ENCODE peak calls at places on chromosomes 1 and 21, in six cellular contexts. U is tibial nerve, L is upper lobe of left lung, P is ovary, F is transverse colon, A is SK-N-SH. X is an unnamed sample. For H3K27me3, the result is how much of the 10 kb centered on the place peaks cover.

GRCh38 chr1:54572236-54572850 is 24.3 kb downstream of the ACOT11 start:
- DNase-seq in U (no peak), L (no peak), P (peak), F (no peak), A (peak), X (no peak)

GRCh38 chr1:109438798-109439297 is 12.6 kb upstream of the PSMA5 start:
- DNase-seq in U (no peak), L (no peak), P (no peak), F (no peak), A (no peak), X (no peak)

GRCh38 chr1:6329392-6329791 is 64.2 kb downstream of the ACOT7 start:
- DNase-seq in U (no peak), L (no peak), P (peak), F (peak), A (no peak), X (no peak)

GRCh38 chr1:158754420-158754819 is at the start of gene OR6K6:
- DNase-seq in U (no peak), L (no peak), P (no peak), F (no peak), A (no peak), X (no peak)

GRCh38 chr1:235649722-235650163 is at the start of gene GNG4:
- DNase-seq in U (no peak), L (peak), P (peak), F (no peak), A (peak), X (peak)

GRCh38 chr1:31792541-31792940 is 23.3 kb downstream of the SPOCD1 start:
- DNase-seq in U (no peak), L (peak), P (peak), F (no peak), A (no peak), X (no peak)

GRCh38 chr1:159996653-159997052 is 35.1 kb downstream of the PIGM start:
- DNase-seq in U (no peak), L (no peak), P (no peak), F (no peak), A (no peak), X (peak)

GRCh38 chr1:195466639-195467038 is 1141.6 kb downstream of the KCNT2 start:
- DNase-seq in U (no peak), L (no peak), P (no peak), F (no peak), A (no peak), X (no peak)

GRCh38 chr1:235671992-235672391 is 22.4 kb upstream of the GNG4 start:
- DNase-seq in U (no peak), L (no peak), P (no peak), F (no peak), A (no peak), X (no peak)

GRCh38 chr21:43818685-43819084 is 29.3 kb downstream of the RRP1 start:
- DNase-seq in U (no peak), L (no peak), P (no peak), F (no peak), A (no peak), X (no peak)

GRCh38 chr21:43816611-43817071 is 27.3 kb downstream of the RRP1 start:
- DNase-seq in U (no peak), L (peak), P (peak), F (no peak), A (no peak), X (no peak)

GRCh38 chr21:43817157-43818086 is 28.0 kb downstream of the RRP1 start:
- DNase-seq in U (no peak), L (peak), P (peak), F (no peak), A (no peak), X (no peak)

GRCh38 chr21:43820466-43820865 is 31.1 kb downstream of the RRP1 start:
- DNase-seq in U (no peak), L (no peak), P (no peak), F (no peak), A (no peak), X (no peak)

DNA sequence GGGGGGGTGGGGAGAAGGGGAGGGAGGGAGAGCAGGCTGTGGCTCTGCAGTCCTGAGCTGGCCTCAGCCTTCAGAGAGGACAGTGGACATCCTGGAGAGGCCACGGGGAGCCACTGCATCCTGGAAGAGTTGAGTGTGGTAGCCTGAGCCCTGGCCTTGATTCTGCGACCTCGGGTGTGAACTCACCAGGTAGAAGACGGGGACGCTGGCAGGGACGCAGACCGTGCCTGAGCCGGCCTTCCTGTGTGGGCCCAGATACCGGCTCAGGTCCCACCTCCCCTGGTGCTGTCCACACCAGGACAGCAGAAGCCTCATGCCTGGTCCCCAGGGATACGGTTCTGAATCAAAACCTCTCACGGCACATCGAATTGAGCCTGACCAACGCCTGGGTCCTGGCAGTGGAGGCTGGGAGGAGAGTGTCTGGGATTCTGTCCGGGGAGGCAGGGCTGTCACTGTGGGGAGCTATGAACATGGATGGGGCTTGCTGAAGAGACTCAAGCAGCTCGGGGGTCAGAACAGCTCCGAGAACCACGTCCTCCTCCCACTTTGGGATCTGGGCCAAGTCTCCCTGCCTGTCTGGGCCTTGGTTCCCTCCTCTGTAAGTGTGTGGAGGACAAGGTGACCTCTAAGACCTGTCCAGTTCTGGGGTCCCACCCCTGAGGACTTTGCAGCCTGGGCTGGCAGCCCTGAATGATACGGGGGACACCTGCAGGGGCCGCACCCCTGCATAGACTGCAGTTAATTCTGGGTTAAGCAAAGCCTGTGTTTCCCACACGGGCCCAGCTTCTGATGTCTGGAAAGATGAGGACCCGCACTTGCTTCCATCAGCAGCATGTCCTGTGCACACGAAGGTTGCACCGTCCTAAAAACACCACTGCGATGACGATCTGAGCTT is 30.4 kb downstream of the RRP1 start:
- DNase-seq in U (no peak), L (peak), P (no peak), F (no peak), A (no peak), X (no peak)
- H3K27me3 ChIP-seq in U (under half), L (under half), P (under half), F (under half), A (under half), X (under half)

DNA sequence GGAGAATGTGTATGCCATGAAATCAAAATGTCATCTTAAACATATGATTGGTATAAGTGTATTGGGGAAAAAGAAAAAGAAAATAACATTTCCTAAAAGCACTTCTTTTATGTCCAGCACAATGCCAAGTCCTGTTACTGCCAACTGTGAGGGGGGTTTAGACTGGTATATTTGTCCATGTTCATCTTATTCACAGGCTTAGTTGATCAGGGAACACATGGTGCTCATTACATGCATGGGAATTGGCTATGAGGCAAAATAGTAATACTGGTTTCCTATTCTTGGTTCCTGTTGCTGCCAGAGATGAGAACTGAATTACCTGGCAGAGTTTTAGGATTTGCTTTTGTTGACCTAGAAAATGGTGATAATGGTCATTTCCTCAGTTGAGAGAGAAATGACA is 398.8 kb downstream of the DUSP10 start:
- DNase-seq in U (no peak), L (no peak), P (no peak), F (no peak), A (no peak), X (no peak)
- TF ChIP-seq EP300 in U (no peak), L (no peak), P (no peak), F (no peak), A (no peak), X (no peak)

GRCh38 chr1:22970096-22970495 is 2.6 kb downstream of the LACTBL1 start:
- DNase-seq in U (no peak), L (no peak), P (no peak), F (no peak), A (no peak), X (no peak)

GRCh38 chr1:22966309-22966708 is 6.4 kb downstream of the LACTBL1 start:
- DNase-seq in U (no peak), L (no peak), P (no peak), F (no peak), A (no peak), X (no peak)

GRCh38 chr1:22969224-22969829 is 3.3 kb downstream of the LACTBL1 start:
- DNase-seq in U (no peak), L (no peak), P (no peak), F (peak), A (peak), X (no peak)

GRCh38 chr1:22971161-22972062 is 1.3 kb downstream of the LACTBL1 start:
- DNase-seq in U (no peak), L (no peak), P (no peak), F (no peak), A (no peak), X (no peak)

GRCh38 chr1:22967833-22968232 is 4.8 kb downstream of the LACTBL1 start:
- DNase-seq in U (no peak), L (no peak), P (no peak), F (no peak), A (no peak), X (no peak)
- H3K27me3 ChIP-seq in U (half or more), L (under half), P (under half), F (under half), A (under half), X (under half)

GRCh38 chr21:38958940-38959685 is 153.4 kb downstream of the ETS2 start:
- DNase-seq in U (no peak), L (no peak), P (no peak), F (peak), A (no peak), X (no peak)
- TF ChIP-seq EP300 in U (peak), L (no peak), P (no peak), F (peak), A (no peak), X (no peak)

GRCh38 chr1:165353731-165354671 is 2.5 kb downstream of the LMX1A start:
- DNase-seq in U (no peak), L (peak), P (no peak), F (no peak), A (no peak), X (peak)

GRCh38 chr1:165354739-165355138 is 1.8 kb downstream of the LMX1A start:
- DNase-seq in U (no peak), L (peak), P (no peak), F (no peak), A (no peak), X (peak)

GRCh38 chr1:165350861-165351260 is 5.7 kb downstream of the LMX1A start:
- DNase-seq in U (no peak), L (no peak), P (no peak), F (no peak), A (no peak), X (no peak)

GRCh38 chr1:165352109-165352441 is 4.4 kb downstream of the LMX1A start:
- DNase-seq in U (no peak), L (no peak), P (no peak), F (no peak), A (no peak), X (no peak)

DNA sequence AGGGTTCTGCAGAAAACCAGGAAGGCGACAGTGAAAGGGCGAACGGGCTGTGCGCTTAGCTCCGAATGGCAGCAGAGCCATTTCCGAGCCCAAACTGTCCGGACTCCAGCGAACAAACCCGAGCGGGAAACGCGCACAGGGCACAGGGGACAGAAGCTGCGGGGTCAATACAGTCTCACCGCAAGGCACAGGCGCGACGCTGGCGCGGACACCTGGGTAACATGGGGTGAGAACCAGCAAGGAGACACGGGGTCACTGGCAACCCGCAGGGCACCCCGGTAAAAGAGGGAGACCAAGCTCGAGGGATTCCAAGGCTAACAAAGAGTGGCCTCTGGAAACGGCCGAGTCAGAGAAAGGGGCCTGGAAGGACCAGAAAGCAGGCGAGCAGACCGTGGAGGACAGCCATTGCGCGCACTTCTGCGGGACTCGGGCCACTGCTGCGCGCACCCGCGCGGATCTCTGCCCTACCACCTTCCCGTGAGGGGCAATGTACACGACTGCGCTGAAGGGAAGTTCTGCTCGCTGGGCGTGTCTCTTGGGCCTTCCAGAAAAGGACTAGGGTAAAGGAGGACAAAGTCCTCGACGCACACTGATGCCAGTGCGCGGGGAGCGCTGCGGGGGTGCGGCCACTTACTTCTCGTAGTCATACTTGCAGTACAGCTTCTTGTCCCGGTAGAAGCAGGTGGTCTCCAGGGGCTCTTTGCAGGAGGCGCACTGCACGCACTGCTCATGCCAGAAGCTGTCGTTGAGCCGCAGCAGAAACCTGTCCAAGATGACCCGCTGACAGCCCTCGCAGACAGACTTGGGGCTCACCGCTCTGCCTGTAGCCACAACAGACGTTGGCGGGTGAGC is 3.8 kb downstream of the LMX1A start:
- DNase-seq in U (no peak), L (peak), P (no peak), F (peak), A (no peak), X (no peak)
- H3K27me3 ChIP-seq in U (half or more), L (half or more), P (under half), F (half or more), A (half or more), X (half or more)

DNA sequence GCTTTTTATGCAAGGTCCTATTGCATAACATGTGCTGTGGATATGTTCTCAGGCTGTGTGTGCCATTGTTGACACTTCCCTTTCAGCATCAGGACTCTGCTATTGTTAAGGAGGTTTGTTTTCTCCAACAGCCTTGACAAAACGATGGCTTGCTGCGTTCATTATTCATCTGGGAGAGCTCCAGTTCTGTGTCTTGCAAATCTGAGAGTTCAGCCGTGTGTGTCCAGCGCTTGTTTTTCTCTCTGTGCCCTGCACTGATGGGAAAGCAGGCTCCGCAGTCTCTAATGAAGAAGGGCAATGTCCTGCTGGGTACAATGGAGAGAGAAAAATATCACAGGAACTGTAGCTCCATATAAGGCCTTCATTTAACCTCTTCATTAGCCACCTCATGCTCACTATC is 63.7 kb downstream of the CLDN17 start:
- DNase-seq in U (no peak), L (no peak), P (no peak), F (no peak), A (no peak), X (no peak)
- TF ChIP-seq EP300 in U (no peak), L (no peak), P (no peak), F (no peak), A (no peak), X (no peak)

DNA sequence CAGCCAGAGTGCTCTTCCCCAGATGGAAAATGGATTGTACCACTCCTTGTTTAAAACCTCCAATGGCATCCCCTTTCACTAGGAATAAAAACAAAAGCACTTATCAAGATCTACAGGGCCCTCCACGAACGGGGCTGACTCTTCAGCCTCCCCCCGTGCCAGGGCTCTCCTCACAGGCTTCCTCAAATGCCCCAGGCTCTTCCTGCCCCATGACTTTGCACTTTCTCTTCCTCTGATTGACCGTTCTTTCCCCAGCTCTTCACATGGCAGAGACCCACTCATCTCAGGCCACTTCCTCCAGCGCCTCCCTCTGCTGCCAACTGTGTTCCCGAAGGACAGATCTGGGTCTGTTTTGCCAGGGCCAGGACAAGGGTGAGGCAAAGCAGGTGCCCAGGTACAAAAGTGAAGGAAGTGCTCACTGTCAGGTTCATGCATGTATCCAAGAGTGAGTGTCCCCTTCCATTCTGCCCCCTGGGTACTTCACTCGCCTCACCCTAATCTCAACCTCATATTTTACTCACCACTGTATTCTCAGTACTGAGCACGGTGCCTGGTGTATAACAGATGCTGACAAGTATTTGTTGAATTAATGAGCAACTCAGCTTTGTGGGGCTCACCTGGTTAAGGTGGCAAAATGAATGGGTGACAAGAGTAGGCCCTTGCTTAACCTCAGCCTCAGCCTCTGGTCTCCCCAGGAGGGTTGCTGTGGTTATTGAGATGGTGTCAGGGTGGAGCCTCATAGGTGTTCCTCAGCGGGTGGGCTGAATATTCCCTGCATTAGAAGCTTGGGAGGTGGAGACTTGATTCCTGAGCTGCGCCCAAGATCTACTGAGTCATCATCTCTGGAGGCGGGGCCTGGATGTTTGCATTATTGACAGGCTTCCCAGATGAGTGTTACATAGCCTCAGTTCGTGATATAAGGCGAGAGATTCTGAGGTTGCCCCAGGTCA is 39.6 kb downstream of the SYT6 start:
- DNase-seq in U (no peak), L (no peak), P (no peak), F (peak), A (no peak), X (no peak)
- H3K27me3 ChIP-seq in U (under half), L (under half), P (under half), F (under half), A (under half), X (under half)

GRCh38 chr1:232192781-232193450 is 437.0 kb downstream of the SIPA1L2 start:
- DNase-seq in U (no peak), L (no peak), P (no peak), F (no peak), A (no peak), X (no peak)
- TF ChIP-seq EP300 in U (no peak), L (no peak), P (no peak), F (no peak), A (peak), X (no peak)

X was measured in esophagus muscularis mucosa.